ENCODE peak calls at places on chromosomes 13 and 19, in four cellular contexts. Z is foreskin fibroblast, W is cardiac fibroblast, B is thoracic aorta. O is an unnamed sample.

GRCh38 chr13:19153782-19154450 is 27.7 kb downstream of the TUBA3C start:
- DNase-seq in Z (no peak), W (no peak), B (no peak), O (no peak)

GRCh38 chr19:49968279-49968922 is 7.4 kb upstream of the SIGLEC11 start:
- DNase-seq in Z (no peak), W (no peak), B (no peak), O (no peak)

GRCh38 chr13:110882228-110882627 is 32.6 kb downstream of the ANKRD10 start:
- DNase-seq in Z (no peak), W (no peak), B (no peak), O (no peak)

GRCh38 chr19:17867087-17867486 is 4.7 kb upstream of the SLC5A5 start:
- DNase-seq in Z (no peak), W (no peak), B (no peak), O (no peak)

GRCh38 chr13:66565261-66565660 is 664.9 kb downstream of the PCDH9 start:
- DNase-seq in Z (no peak), W (no peak), B (no peak), O (no peak)

GRCh38 chr13:110524484-110525254 is 36.9 kb downstream of the RAB20 start:
- DNase-seq in Z (no peak), W (no peak), B (no peak), O (no peak)

GRCh38 chr13:77660841-77661250 is 36.6 kb upstream of the SLAIN1 start:
- DNase-seq in Z (no peak), W (no peak), B (no peak), O (no peak)

GRCh38 chr13:91701975-91702374 is 303.6 kb downstream of the GPC5 start:
- DNase-seq in Z (no peak), W (no peak), B (no peak), O (no peak)

GRCh38 chr19:811007-811434 is 10.7 kb downstream of the PLPPR3 start:
- DNase-seq in Z (no peak), W (no peak), B (no peak), O (no peak)

GRCh38 chr13:33279898-33280549 is 5.5 kb downstream of the STARD13 start:
- DNase-seq in Z (peak), W (peak), B (no peak), O (peak)

GRCh38 chr19:19256072-19256969 is 16.8 kb downstream of the TM6SF2 start:
- DNase-seq in Z (no peak), W (no peak), B (no peak), O (no peak)

GRCh38 chr13:112901951-112902651 is 66.9 kb upstream of the MCF2L start:
- DNase-seq in Z (no peak), W (no peak), B (no peak), O (peak)

GRCh38 chr13:63085851-63086250 is 1670.2 kb upstream of the PCDH20 start:
- DNase-seq in Z (no peak), W (no peak), B (no peak), O (no peak)

GRCh38 chr13:80477641-80478443 is 136.9 kb upstream of the SPRY2 start:
- DNase-seq in Z (no peak), W (no peak), B (no peak), O (no peak)

DNA sequence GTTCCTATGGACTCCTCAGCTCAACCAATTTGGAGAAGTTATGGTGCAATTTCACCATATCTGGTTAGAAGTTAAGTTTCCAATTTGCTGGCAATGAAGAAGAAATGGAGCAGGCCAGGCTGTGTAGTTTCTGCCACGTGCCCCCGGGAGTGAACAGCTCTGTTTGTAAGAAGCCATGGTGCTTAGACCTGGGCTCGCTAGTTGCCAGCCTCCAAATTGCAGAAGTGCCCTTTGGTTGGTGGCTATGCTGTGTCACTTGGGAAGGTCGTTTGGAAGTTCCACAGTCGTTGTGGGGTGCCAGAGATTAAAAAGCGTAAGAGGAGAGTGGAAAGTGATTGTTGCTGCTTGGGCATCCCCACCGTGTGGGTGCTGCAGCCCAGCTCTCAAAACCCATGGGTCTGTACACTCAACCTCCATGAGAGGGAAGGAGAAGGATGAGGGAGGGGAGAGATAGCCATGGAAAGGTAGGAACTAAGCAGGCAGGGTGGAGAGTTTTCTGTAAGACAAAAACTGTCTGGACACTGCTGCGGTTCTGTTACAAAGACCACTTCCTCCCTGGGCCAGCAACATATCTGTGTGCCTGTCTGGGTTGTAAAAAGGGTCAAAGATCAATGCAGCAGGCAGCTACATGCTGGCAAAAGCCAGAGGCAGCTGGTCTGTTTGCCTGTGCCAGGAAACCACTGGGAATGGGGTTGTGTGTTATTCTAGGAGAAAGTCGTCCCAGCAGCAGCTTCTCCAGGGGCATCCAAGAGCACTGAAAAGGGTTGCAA is 10.8 kb downstream of the ALOX5AP start:
- DNase-seq in Z (peak), W (no peak), B (no peak), O (peak)
- H3K4me3 ChIP-seq in Z (no peak), W (no peak), B (no peak), O (no peak)

GRCh38 chr19:16327911-16328823 is 3.5 kb downstream of the KLF2 start:
- DNase-seq in Z (peak), W (peak), B (peak), O (peak)
- H3K4me3 ChIP-seq in Z (peak), W (peak), B (peak), O (peak)

DNA sequence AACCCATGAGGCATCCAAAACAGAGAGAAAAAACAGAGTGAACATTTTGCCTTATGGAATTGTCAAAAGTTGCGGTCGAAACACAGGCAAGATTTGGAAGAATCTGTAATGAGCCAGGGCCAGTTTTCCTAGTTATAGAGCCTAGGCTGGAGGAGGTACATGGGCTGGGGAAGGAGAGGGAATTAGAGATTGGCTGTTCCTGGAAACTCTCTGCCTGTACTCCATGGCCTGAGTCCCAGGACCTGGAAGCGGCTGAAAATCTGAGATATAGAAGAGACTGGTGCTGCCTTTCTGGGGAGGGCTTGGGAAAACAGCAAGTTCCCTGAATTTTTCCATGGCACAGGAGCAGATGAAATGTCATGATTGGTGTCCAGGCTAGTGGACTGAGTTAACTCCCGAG is 122.8 kb upstream of the KLF12 start:
- DNase-seq in Z (no peak), W (no peak), B (no peak), O (no peak)
- H3K4me3 ChIP-seq in Z (no peak), W (no peak), B (no peak), O (no peak)

DNA sequence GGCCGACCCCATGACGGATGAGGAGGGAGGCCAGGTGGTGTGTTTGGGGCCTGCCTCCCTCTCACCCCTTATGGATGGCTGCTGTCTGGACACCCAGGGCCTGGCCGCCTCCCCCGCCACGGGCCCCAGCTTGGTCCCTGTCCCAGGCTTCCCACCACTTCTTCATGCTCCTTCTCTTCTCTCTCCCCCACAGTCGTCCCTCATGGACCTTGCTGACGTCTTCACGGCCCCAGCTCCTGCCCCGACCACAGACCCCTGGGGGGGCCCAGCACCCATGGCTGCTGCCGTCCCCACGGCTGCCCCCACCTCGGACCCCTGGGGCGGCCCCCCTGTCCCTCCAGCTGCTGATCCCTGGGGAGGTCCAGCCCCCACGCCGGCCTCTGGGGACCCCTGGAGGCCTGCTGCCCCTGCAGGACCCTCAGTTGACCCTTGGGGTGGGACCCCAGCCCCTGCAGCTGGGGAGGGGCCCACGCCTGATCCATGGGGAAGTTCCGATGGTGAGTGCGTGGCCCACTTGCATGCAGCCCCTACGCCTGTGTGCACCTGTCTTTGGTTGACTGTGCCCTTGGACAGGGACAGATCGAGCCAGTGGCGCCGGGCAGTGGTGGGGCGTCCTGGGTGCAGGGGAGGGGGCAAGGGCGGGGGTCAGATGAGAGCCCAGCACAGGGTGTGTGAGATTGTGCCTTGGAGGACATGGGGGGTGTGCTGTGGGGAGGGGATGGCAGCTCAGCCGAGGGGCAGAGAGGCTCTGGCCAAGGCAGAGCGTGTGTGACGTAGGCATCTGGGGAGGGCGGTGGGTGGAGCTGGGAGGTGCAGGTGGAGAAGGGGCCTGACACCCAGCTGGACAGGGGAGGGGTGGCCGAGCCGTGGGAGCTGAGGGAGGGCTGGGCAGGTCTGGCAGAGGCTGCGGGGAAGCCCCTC is 16.8 kb downstream of the EPN1 start:
- DNase-seq in Z (no peak), W (no peak), B (no peak), O (no peak)
- H3K4me3 ChIP-seq in Z (no peak), W (no peak), B (no peak), O (no peak)

GRCh38 chr19:40567040-40567749 is 9.5 kb upstream of the SHKBP1 start:
- DNase-seq in Z (peak), W (peak), B (no peak), O (no peak)
- H3K4me3 ChIP-seq in Z (peak), W (peak), B (peak), O (peak)

GRCh38 chr13:70347947-70348620 is 239.8 kb upstream of the KLHL1 start:
- DNase-seq in Z (no peak), W (no peak), B (no peak), O (no peak)
- H3K4me3 ChIP-seq in Z (no peak), W (no peak), B (no peak), O (no peak)

GRCh38 chr19:35792888-35793287 is 17.5 kb downstream of the ARHGAP33 start:
- DNase-seq in Z (no peak), W (no peak), B (no peak), O (no peak)

GRCh38 chr19:35792312-35792711 is 16.9 kb downstream of the ARHGAP33 start:
- DNase-seq in Z (no peak), W (no peak), B (no peak), O (no peak)

GRCh38 chr19:35791814-35792279 is 16.5 kb downstream of the ARHGAP33 start:
- DNase-seq in Z (no peak), W (no peak), B (no peak), O (no peak)

GRCh38 chr19:35789978-35790944 is 14.9 kb downstream of the ARHGAP33 start:
- DNase-seq in Z (no peak), W (no peak), B (no peak), O (no peak)

DNA sequence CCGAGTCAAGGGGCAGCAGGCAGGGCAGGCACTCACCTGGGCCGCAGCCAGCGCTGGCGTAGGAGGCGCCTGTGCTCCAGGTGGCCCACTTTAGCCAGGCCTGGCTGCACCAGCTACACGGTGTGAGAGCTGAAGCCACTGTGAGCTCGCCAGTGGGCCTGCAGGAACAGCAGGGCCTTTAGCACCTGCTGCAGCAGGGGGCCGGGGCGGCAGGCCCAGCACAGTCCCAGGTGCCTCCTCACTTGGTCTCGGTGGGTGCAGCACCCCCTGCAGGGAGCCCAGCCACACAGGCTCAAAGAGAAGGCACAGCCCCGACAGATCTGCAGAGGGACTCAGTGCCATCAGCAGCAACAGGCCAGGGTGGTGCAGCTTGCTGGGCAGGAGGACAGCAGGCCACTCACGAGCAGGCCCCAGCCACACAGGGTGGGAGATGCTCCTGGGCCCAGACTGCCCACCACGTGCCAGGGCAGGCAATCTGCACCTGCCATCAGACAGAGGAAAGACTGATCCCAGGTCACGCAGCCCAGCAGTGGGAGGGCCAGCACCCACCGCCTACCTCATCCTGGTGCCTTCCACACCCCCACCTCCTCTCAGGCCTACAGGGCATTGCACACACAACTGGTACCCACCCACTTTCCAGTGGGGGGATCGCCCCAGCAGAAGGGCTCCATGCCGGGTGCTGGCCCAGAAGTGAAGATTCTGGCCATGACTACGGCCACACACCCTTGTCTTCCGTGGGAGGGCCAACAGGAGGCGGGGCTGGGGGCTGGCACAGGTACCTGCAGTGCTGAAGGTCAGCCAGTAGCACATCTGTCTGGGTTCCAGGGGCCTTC is 15.8 kb downstream of the ARHGAP33 start:
- DNase-seq in Z (no peak), W (no peak), B (no peak), O (no peak)
- H3K4me3 ChIP-seq in Z (no peak), W (no peak), B (no peak), O (no peak)

GRCh38 chr13:40187324-40187795 is 479.1 kb downstream of the FOXO1 start:
- DNase-seq in Z (no peak), W (no peak), B (no peak), O (no peak)
- H3K4me3 ChIP-seq in Z (no peak), W (no peak), B (no peak), O (no peak)

GRCh38 chr13:23570931-23571330 is 719 bp downstream of the TNFRSF19 start:
- DNase-seq in Z (peak), W (peak), B (no peak), O (peak)
- H3K4me3 ChIP-seq in Z (peak), W (no peak), B (no peak), O (peak)